ENCODE peak calls at places on chromosome 16, in six cellular contexts. One of them, this sample, is unnamed.

GRCh38 chr16:15732416-15732815 is 82.4 kb downstream of the NDE1 start:
- DNase-seq in IMR-90: peak
- DNase-seq in neuronal stem cell: no peak
- DNase-seq in H9: no peak
- DNase-seq in H1: no peak
- DNase-seq in mesenchymal stem cell: no peak
- DNase-seq in this sample: no peak

GRCh38 chr16:23694707-23695373 is 16.2 kb downstream of the PLK1 start:
- DNase-seq in IMR-90: peak
- DNase-seq in neuronal stem cell: peak
- DNase-seq in H9: peak
- DNase-seq in H1: peak
- DNase-seq in mesenchymal stem cell: peak
- DNase-seq in this sample: peak

GRCh38 chr16:81358860-81359259 is 44.1 kb downstream of the GAN start:
- DNase-seq in IMR-90: no peak
- DNase-seq in neuronal stem cell: no peak
- DNase-seq in H9: no peak
- DNase-seq in H1: no peak
- DNase-seq in mesenchymal stem cell: no peak
- DNase-seq in this sample: no peak

GRCh38 chr16:67856927-67857546 is 9.5 kb upstream of the CENPT start:
- DNase-seq in IMR-90: no peak
- DNase-seq in neuronal stem cell: no peak
- DNase-seq in H9: no peak
- DNase-seq in H1: no peak
- DNase-seq in mesenchymal stem cell: no peak
- DNase-seq in this sample: no peak

GRCh38 chr16:27323781-27324561 is 10.2 kb downstream of the IL4R start:
- DNase-seq in IMR-90: no peak
- DNase-seq in neuronal stem cell: no peak
- DNase-seq in H9: no peak
- DNase-seq in H1: no peak
- DNase-seq in mesenchymal stem cell: no peak
- DNase-seq in this sample: peak

GRCh38 chr16:52191533-52192134 is 355.3 kb downstream of the TOX3 start:
- DNase-seq in IMR-90: peak
- DNase-seq in neuronal stem cell: peak
- DNase-seq in H9: peak
- DNase-seq in H1: peak
- DNase-seq in mesenchymal stem cell: peak
- DNase-seq in this sample: peak

GRCh38 chr16:17364319-17365210 is 106.2 kb downstream of the XYLT1 start:
- DNase-seq in IMR-90: peak
- DNase-seq in neuronal stem cell: no peak
- DNase-seq in H9: no peak
- DNase-seq in H1: no peak
- DNase-seq in mesenchymal stem cell: no peak
- DNase-seq in this sample: no peak

GRCh38 chr16:180921-181667 is 835 bp downstream of the HBQ1 start:
- DNase-seq in IMR-90: peak
- DNase-seq in neuronal stem cell: peak
- DNase-seq in H9: peak
- DNase-seq in H1: peak
- DNase-seq in mesenchymal stem cell: peak
- DNase-seq in this sample: peak

GRCh38 chr16:22165508-22166285 is 3.4 kb downstream of the SDR42E2 start:
- DNase-seq in IMR-90: no peak
- DNase-seq in neuronal stem cell: no peak
- DNase-seq in H9: no peak
- DNase-seq in H1: no peak
- DNase-seq in mesenchymal stem cell: no peak
- DNase-seq in this sample: no peak

GRCh38 chr16:80317132-80318098 is 223.4 kb upstream of the DYNLRB2 start:
- DNase-seq in IMR-90: peak
- DNase-seq in neuronal stem cell: no peak
- DNase-seq in H9: peak
- DNase-seq in H1: peak
- DNase-seq in mesenchymal stem cell: peak
- DNase-seq in this sample: peak

GRCh38 chr16:87132361-87133014 is 184.7 kb downstream of the C16orf95 start:
- DNase-seq in IMR-90: peak
- DNase-seq in neuronal stem cell: peak
- DNase-seq in H9: no peak
- DNase-seq in H1: no peak
- DNase-seq in mesenchymal stem cell: peak
- DNase-seq in this sample: no peak

GRCh38 chr16:70254095-70254964 is 2.6 kb upstream of the EXOSC6 start:
- DNase-seq in IMR-90: peak
- DNase-seq in neuronal stem cell: no peak
- DNase-seq in H9: no peak
- DNase-seq in H1: no peak
- DNase-seq in mesenchymal stem cell: no peak
- DNase-seq in this sample: no peak

GRCh38 chr16:85870159-85870558 is 28.8 kb upstream of the IRF8 start:
- DNase-seq in IMR-90: no peak
- DNase-seq in neuronal stem cell: no peak
- DNase-seq in H9: peak
- DNase-seq in H1: no peak
- DNase-seq in mesenchymal stem cell: no peak
- DNase-seq in this sample: peak

DNA sequence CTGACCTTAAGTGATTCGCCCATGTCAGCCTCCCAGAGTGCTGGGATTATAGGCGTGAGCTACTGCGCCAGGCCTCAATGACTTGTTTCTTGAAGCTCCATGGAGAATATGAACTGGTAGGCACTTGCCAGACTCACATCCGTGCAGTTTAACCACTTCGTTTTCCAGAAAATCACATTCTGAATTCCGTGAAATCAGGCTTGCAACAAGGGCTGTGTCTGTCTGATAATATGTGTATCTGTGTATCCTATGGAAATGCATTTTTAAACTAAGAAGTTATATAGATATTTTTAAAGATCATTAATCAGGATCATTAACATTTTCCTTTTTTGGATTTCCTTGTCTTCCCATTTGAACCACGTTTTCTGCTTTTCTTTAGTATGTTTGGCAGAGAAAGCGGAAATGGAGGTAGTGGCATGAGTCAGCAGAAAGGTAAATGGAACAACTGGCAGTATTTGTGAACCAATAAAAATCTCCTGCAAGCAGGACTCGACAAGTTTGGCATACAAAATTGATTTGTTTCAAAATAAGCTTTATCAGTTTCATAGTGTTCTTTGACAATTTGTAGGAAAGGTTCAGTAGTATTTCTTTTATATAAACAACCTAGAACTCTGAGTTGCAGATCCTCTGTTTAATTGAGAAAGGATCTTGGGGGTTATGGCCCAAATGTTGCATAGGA is 33.0 kb downstream of the USP10 start:
- DNase-seq in IMR-90: no peak
- DNase-seq in neuronal stem cell: no peak
- DNase-seq in H9: no peak
- DNase-seq in H1: no peak
- DNase-seq in mesenchymal stem cell: no peak
- DNase-seq in this sample: no peak
- H3K4me2 ChIP-seq in IMR-90: no peak
- H3K4me2 ChIP-seq in neuronal stem cell: no peak
- H3K4me2 ChIP-seq in H9: no peak
- H3K4me2 ChIP-seq in H1: no peak
- H3K4me2 ChIP-seq in mesenchymal stem cell: no peak
- H3K4me2 ChIP-seq in this sample: no peak

DNA sequence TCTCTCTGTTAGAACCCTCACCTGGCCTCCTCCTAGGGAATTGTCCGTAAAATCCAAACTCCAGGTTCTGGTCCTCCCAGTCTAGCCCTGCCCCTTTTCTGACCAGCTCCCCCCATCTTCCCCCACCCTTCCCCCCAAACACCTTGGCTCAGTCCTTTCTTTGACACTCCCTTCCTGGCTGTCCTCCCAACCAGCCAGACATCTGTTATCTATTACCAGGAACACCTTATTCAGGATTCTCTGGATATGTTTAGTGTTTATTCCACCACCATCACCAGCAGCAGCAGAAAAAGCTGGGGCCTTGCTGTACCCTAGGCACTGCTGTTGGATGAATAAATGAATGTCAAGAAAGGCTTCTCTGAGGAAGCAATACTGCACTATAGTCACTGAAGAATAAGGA is 4.0 kb upstream of the CMTM3 start:
- DNase-seq in IMR-90: no peak
- DNase-seq in neuronal stem cell: no peak
- DNase-seq in H9: no peak
- DNase-seq in H1: no peak
- DNase-seq in mesenchymal stem cell: no peak
- DNase-seq in this sample: no peak
- H2BK15ac ChIP-seq in IMR-90: no peak
- H2BK15ac ChIP-seq in neuronal stem cell: no peak
- H2BK15ac ChIP-seq in H9: no peak
- H2BK15ac ChIP-seq in H1: no peak
- H2BK15ac ChIP-seq in mesenchymal stem cell: no peak
- H2BK15ac ChIP-seq in this sample: no peak

DNA sequence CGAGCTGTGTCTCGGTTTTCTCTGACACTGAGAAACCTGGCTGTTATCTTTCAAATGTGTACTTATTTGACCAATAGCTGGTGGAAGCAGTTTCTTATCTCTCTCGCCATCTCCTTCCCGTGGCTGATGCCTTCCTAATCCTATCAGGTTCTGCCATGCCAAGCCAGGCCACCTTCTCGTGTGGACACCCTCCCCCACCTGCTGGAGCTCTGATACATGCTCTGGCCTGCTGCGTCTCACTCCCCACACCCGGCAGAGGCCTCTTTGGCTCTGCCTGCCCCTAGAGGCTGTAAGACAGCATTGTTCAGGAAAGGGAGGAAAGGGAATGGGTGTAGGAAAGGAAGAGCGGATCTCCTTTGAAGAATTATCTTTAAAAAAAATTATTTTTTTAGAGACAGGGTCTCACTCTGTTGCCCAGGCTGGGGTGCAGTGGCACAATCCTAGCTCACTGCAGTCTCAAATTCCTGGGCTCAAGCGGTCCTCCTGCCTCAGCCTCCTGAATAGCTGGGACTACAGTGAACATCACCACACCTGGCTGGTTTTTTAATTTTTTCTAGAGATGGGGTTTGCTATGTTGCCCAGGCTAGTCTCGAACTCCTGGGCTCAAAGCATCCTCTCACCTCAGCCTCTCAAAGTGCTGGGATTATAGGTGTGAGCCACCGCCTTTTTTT is 7.5 kb upstream of the ARMC5 start:
- DNase-seq in IMR-90: peak
- DNase-seq in neuronal stem cell: no peak
- DNase-seq in H9: peak
- DNase-seq in H1: no peak
- DNase-seq in mesenchymal stem cell: peak
- DNase-seq in this sample: peak
- H3K9ac ChIP-seq in IMR-90: no peak
- H3K9ac ChIP-seq in neuronal stem cell: no peak
- H3K9ac ChIP-seq in H9: no peak
- H3K9ac ChIP-seq in H1: no peak
- H3K9ac ChIP-seq in mesenchymal stem cell: peak
- H3K9ac ChIP-seq in this sample: no peak

GRCh38 chr16:5020551-5020950 is 13.2 kb downstream of the NAGPA start:
- DNase-seq in IMR-90: no peak
- DNase-seq in neuronal stem cell: no peak
- DNase-seq in H9: no peak
- DNase-seq in H1: no peak
- DNase-seq in mesenchymal stem cell: no peak
- DNase-seq in this sample: no peak
- H3K4me2 ChIP-seq in IMR-90: no peak
- H3K4me2 ChIP-seq in neuronal stem cell: no peak
- H3K4me2 ChIP-seq in H9: no peak
- H3K4me2 ChIP-seq in H1: no peak
- H3K4me2 ChIP-seq in mesenchymal stem cell: no peak
- H3K4me2 ChIP-seq in this sample: no peak

GRCh38 chr16:77885596-77886295 is 97.4 kb downstream of the VAT1L start:
- DNase-seq in IMR-90: peak
- DNase-seq in neuronal stem cell: no peak
- DNase-seq in H9: no peak
- DNase-seq in H1: no peak
- DNase-seq in mesenchymal stem cell: no peak
- DNase-seq in this sample: no peak
- H2BK15ac ChIP-seq in IMR-90: no peak
- H2BK15ac ChIP-seq in neuronal stem cell: no peak
- H2BK15ac ChIP-seq in H9: no peak
- H2BK15ac ChIP-seq in H1: no peak
- H2BK15ac ChIP-seq in mesenchymal stem cell: no peak
- H2BK15ac ChIP-seq in this sample: no peak